ENCODE peak calls at places on chromosomes 5 and 9, in four cellular contexts. One of them, this sample, is unnamed.

GRCh38 chr9:16352232-16352631 is 518.2 kb downstream of the BNC2 start:
- DNase-seq in nephron progenitor cell: no peak
- DNase-seq in endothelial cell: no peak
- DNase-seq in GM20000: no peak
- DNase-seq in this sample: peak; percentile 45

GRCh38 chr5:119291056-119291455 is 64.8 kb upstream of the TNFAIP8 start:
- DNase-seq in endothelial cell: no peak
- DNase-seq in nephron progenitor cell: no peak
- DNase-seq in GM20000: no peak
- DNase-seq in this sample: no peak

GRCh38 chr5:173869316-173869715 is 18.8 kb upstream of the CPEB4 start:
- DNase-seq in nephron progenitor cell: no peak
- DNase-seq in endothelial cell: no peak
- DNase-seq in GM20000: no peak
- DNase-seq in this sample: no peak

GRCh38 chr9:36559036-36559695 is 13.5 kb upstream of the MELK start:
- DNase-seq in endothelial cell: no peak
- DNase-seq in GM20000: no peak
- DNase-seq in nephron progenitor cell: no peak
- DNase-seq in this sample: peak; percentile 57

GRCh38 chr5:107535849-107536248 is 134.9 kb downstream of the EFNA5 start:
- DNase-seq in nephron progenitor cell: no peak
- DNase-seq in endothelial cell: no peak
- DNase-seq in GM20000: no peak
- DNase-seq in this sample: no peak

GRCh38 chr5:35771321-35771720 is 85.4 kb upstream of the IL7R start:
- DNase-seq in nephron progenitor cell: no peak
- DNase-seq in endothelial cell: no peak
- DNase-seq in GM20000: no peak
- DNase-seq in this sample: peak; percentile 90

GRCh38 chr9:110016340-110016739 is 191.6 kb downstream of the C9orf152 start:
- DNase-seq in nephron progenitor cell: no peak
- DNase-seq in GM20000: no peak
- DNase-seq in endothelial cell: no peak
- DNase-seq in this sample: peak; percentile 80

GRCh38 chr9:72560086-72560485 is 38.7 kb downstream of the TMC1 start:
- DNase-seq in GM20000: no peak
- DNase-seq in nephron progenitor cell: no peak
- DNase-seq in endothelial cell: no peak
- DNase-seq in this sample: no peak

GRCh38 chr9:105114956-105115728 is 129.3 kb upstream of the SLC44A1 start:
- DNase-seq in GM20000: no peak
- DNase-seq in endothelial cell: no peak
- DNase-seq in nephron progenitor cell: no peak
- DNase-seq in this sample: peak; percentile 37

GRCh38 chr9:128097156-128098016 is 29.4 kb downstream of the SLC25A25 start:
- DNase-seq in GM20000: no peak
- DNase-seq in nephron progenitor cell: no peak
- DNase-seq in endothelial cell: no peak
- DNase-seq in this sample: peak; percentile 37

GRCh38 chr9:128840524-128840923 is 10.9 kb upstream of the SPOUT1 start:
- DNase-seq in endothelial cell: no peak
- DNase-seq in GM20000: no peak
- DNase-seq in nephron progenitor cell: no peak
- DNase-seq in this sample: no peak

GRCh38 chr5:151345808-151346478 is 1.4 kb downstream of the SLC36A2 start:
- DNase-seq in GM20000: no peak
- DNase-seq in endothelial cell: no peak
- DNase-seq in nephron progenitor cell: no peak
- DNase-seq in this sample: peak; percentile 20

GRCh38 chr5:147455822-147456221 is 54.0 kb downstream of the DPYSL3 start:
- DNase-seq in GM20000: no peak
- DNase-seq in endothelial cell: no peak
- DNase-seq in nephron progenitor cell: no peak
- DNase-seq in this sample: peak; percentile 38

GRCh38 chr9:35508069-35508468 is 18.2 kb downstream of the RUSC2 start:
- DNase-seq in nephron progenitor cell: no peak
- DNase-seq in endothelial cell: no peak
- DNase-seq in GM20000: no peak
- DNase-seq in this sample: peak; percentile 68

GRCh38 chr5:1010641-1011046 is 2.0 kb downstream of the NKD2 start:
- DNase-seq in nephron progenitor cell: no peak
- DNase-seq in endothelial cell: no peak
- DNase-seq in GM20000: no peak
- DNase-seq in this sample: no peak

GRCh38 chr5:15346738-15347137 is 153.2 kb upstream of the FBXL7 start:
- DNase-seq in GM20000: no peak
- DNase-seq in nephron progenitor cell: no peak
- DNase-seq in endothelial cell: no peak
- DNase-seq in this sample: no peak

GRCh38 chr5:65871182-65871581 is 55.2 kb upstream of the ERBIN start:
- DNase-seq in GM20000: no peak
- DNase-seq in endothelial cell: no peak
- DNase-seq in nephron progenitor cell: no peak
- DNase-seq in this sample: peak; percentile 88

GRCh38 chr9:111597852-111598729 is 1.4 kb downstream of the PTGR1 start:
- DNase-seq in GM20000: peak; percentile 73
- DNase-seq in nephron progenitor cell: peak; percentile 58
- DNase-seq in endothelial cell: peak; percentile 60
- DNase-seq in this sample: peak; percentile 74

This sample was measured in fibroblast of lung.